ENCODE peak calls at places on chromosomes 6 and 20, in four cellular contexts. W is IMR-90, M is left lung, L is right atrium auricular region. P is an unnamed sample.

GRCh38 chr20:19407731-19408130 is 195.3 kb downstream of the SLC24A3 start:
- DNase-seq in L (no peak), M (no peak), W (no peak), P (no peak)

GRCh38 chr20:53138454-53139291 is 166.5 kb downstream of the TSHZ2 start:
- DNase-seq in W (no peak), L (no peak), M (no peak), P (no peak)

GRCh38 chr6:7311920-7312615 is 931 bp downstream of the SSR1 start:
- DNase-seq in M (no peak), L (no peak), W (peak; percentile 35), P (peak; percentile 40)

GRCh38 chr6:113529191-113529590 is 328.0 kb upstream of the MARCKS start:
- DNase-seq in M (no peak), W (peak; percentile 60), L (no peak), P (peak; percentile 22)

GRCh38 chr20:63174309-63175030 is 41.5 kb downstream of the YTHDF1 start:
- DNase-seq in L (no peak), M (no peak), W (no peak), P (no peak)

GRCh38 chr6:110412258-110412839 is 3.0 kb downstream of the DDO start:
- DNase-seq in L (no peak), W (no peak), M (no peak), P (peak; percentile 4)

GRCh38 chr20:61260905-61261304 is 8.8 kb downstream of the CDH4 start:
- DNase-seq in M (no peak), L (no peak), W (no peak), P (no peak)

GRCh38 chr20:37515876-37516275 is 5.2 kb upstream of the NNAT start:
- DNase-seq in W (no peak), L (no peak), M (no peak), P (no peak)

GRCh38 chr6:6746334-6746969 is 157.9 kb downstream of the LY86 start:
- DNase-seq in W (peak; percentile 67), M (no peak), L (no peak), P (no peak)

GRCh38 chr6:142331075-142331551 is 29.3 kb downstream of the ADGRG6 start:
- DNase-seq in M (no peak), L (no peak), W (peak; percentile 84), P (peak; percentile 29)

GRCh38 chr6:110859335-110859792 is 15.2 kb upstream of the AMD1 start:
- DNase-seq in W (no peak), L (no peak), M (peak; percentile 84), P (no peak)

GRCh38 chr6:97437087-97437486 is 154.1 kb upstream of the MMS22L start:
- DNase-seq in L (no peak), M (no peak), W (peak; percentile 18), P (peak; percentile 47)

GRCh38 chr20:11373391-11373790 is 544.3 kb upstream of the BTBD3 start:
- DNase-seq in W (no peak), M (no peak), L (no peak), P (peak; percentile 44)

GRCh38 chr20:4025125-4025524 is 9.8 kb upstream of the RNF24 start:
- DNase-seq in M (no peak), L (no peak), W (no peak), P (no peak)

GRCh38 chr20:25654487-25654886 is 30.7 kb upstream of the NANP start:
- DNase-seq in M (no peak), L (no peak), W (no peak), P (no peak)

GRCh38 chr6:75201076-75201475 is 4.8 kb downstream of the COL12A1 start:
- DNase-seq in L (no peak), M (no peak), W (no peak), P (no peak)

GRCh38 chr20:11654766-11655165 is 262.9 kb upstream of the BTBD3 start:
- DNase-seq in M (no peak), L (no peak), W (no peak), P (no peak)

GRCh38 chr6:169654590-169655391 is 47.0 kb downstream of the WDR27 start:
- DNase-seq in M (peak; percentile 70), L (peak; percentile 72), W (peak; percentile 61), P (peak; percentile 76)

GRCh38 chr20:64065973-64066341 is 3.0 kb downstream of the TCEA2 start:
- DNase-seq in W (peak; percentile 78), L (no peak), M (no peak), P (peak; percentile 58)

GRCh38 chr6:32944265-32944664 is 3.4 kb upstream of the HLA-DMB start:
- DNase-seq in W (no peak), L (no peak), M (no peak), P (no peak)

GRCh38 chr6:119728935-119729334 is 379.4 kb upstream of the MAN1A1 start:
- DNase-seq in L (no peak), W (no peak), M (no peak), P (no peak)

GRCh38 chr6:142014515-142014914 is 118.2 kb upstream of the GJE1 start:
- DNase-seq in L (no peak), M (no peak), W (peak; percentile 93), P (peak; percentile 82)

GRCh38 chr6:6861346-6861745 is 246.4 kb upstream of the RREB1 start:
- DNase-seq in M (no peak), L (no peak), W (no peak), P (no peak)

GRCh38 chr20:12455152-12455551 is 537.5 kb downstream of the BTBD3 start:
- DNase-seq in L (no peak), M (no peak), W (no peak), P (no peak)

GRCh38 chr6:119891638-119892037 is 542.1 kb upstream of the MAN1A1 start:
- DNase-seq in L (no peak), M (no peak), W (no peak), P (no peak)

GRCh38 chr6:50655848-50656453 is 57.4 kb upstream of the TFAP2D start:
- DNase-seq in L (no peak), M (no peak), W (peak; percentile 1), P (peak; percentile 7)

GRCh38 chr6:14540276-14540675 is 422.7 kb downstream of the CD83 start:
- DNase-seq in L (no peak), M (peak; percentile 58), W (peak; percentile 40), P (no peak)

GRCh38 chr20:62961799-62962198 is 9.3 kb downstream of the SLC17A9 start:
- DNase-seq in L (no peak), W (no peak), M (peak; percentile 43), P (no peak)

GRCh38 chr20:16615199-16615598 is 42.0 kb upstream of the KIF16B start:
- DNase-seq in W (peak; percentile 92), M (no peak), L (no peak), P (peak; percentile 99)
- TF ChIP-seq CTCF in W (no peak), M (no peak), L (no peak), P (no peak)

DNA sequence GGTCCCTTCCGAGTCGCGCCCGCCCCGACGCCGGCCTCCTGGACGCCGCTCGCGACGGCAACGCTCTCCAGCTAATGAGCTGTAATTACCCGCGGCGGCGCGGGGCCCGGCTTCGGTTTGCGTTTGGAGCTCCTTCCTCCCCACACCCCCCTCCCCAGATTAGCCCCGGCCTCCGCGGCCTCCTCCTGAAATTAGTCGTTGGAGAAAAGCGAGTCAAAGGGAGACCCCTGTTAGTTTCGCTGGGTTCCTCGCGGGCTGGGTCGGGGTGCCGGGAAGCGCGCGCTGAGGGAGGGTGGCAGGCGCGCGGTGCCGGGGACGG is 4.7 kb downstream of the FOXC1 start:
- DNase-seq in W (no peak), L (no peak), M (no peak), P (no peak)
- H3K4me3 ChIP-seq in W (peak overlapping the region; percentile 85), L (peak overlapping the region; percentile 67), M (no peak overlapping the region), P (peak overlapping the region; percentile 72)

DNA sequence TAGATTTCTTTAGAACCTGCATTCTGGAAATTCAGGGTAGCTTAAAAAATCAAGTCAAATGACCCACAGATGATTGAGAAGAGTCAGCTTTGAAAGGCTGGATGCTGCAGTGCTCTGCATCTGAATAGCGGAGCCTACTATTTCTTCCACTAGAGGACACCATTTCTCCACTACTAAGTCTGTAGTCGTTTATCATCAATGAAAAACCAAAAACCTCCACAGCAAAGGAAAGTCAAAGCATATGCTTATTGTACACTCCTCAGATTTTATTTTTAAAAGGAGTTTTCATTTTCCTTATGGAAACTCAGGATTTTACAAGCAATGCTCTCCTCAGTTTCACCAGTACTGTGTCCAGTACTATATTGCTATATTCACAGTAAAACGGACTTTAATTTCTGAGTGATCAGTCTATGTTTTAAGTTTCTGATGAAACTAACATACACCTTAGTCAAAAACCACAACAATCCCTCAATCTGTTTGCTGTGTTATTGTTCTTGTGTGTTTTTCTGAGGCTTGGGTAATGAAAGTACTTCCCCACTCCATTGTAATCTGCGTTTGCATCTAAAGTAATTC is 50.5 kb upstream of the ENPP5 start:
- DNase-seq in M (no peak), W (peak; percentile 16), L (no peak), P (peak; percentile 52)
- TF ChIP-seq CTCF in M (peak; percentile 71), W (peak; percentile 57), L (peak; percentile 65), P (peak; percentile 73)

GRCh38 chr6:36319834-36320233 is 16.9 kb downstream of the BNIP5 start:
- DNase-seq in W (no peak), L (no peak), M (no peak), P (no peak)
- H3K4me3 ChIP-seq in W (no peak overlapping the region), L (no peak overlapping the region), M (no peak overlapping the region), P (no peak overlapping the region)

GRCh38 chr6:30939473-30939872 is 1.3 kb upstream of the MUCL3 start:
- DNase-seq in M (no peak), L (no peak), W (no peak), P (no peak)
- TF ChIP-seq CTCF in M (no peak), L (no peak), W (no peak), P (no peak)

GRCh38 chr20:5039889-5040288 is 38.6 kb upstream of the SLC23A2 start:
- DNase-seq in W (no peak), M (no peak), L (no peak), P (no peak)
- H3K4me3 ChIP-seq in W (no peak overlapping the region), M (no peak overlapping the region), L (no peak overlapping the region), P (no peak overlapping the region)

GRCh38 chr6:35260642-35261570 is 1.4 kb downstream of the ZNF76 start:
- DNase-seq in L (no peak), M (no peak), W (no peak), P (peak; percentile 17)
- TF ChIP-seq CTCF in L (no peak), M (no peak), W (no peak), P (no peak)

GRCh38 chr6:47729457-47729856 is 31.1 kb downstream of the ADGRF4 start:
- DNase-seq in M (no peak), L (no peak), W (no peak), P (no peak)

GRCh38 chr6:47737406-47737805 is 39.0 kb downstream of the ADGRF4 start:
- DNase-seq in M (no peak), L (no peak), W (no peak), P (no peak)

GRCh38 chr6:47733879-47734558 is 35.6 kb downstream of the ADGRF4 start:
- DNase-seq in L (no peak), W (peak; percentile 4), M (no peak), P (peak; percentile 21)

GRCh38 chr6:47736083-47736700 is 37.8 kb downstream of the ADGRF4 start:
- DNase-seq in M (no peak), L (no peak), W (no peak), P (peak; percentile 26)

DNA sequence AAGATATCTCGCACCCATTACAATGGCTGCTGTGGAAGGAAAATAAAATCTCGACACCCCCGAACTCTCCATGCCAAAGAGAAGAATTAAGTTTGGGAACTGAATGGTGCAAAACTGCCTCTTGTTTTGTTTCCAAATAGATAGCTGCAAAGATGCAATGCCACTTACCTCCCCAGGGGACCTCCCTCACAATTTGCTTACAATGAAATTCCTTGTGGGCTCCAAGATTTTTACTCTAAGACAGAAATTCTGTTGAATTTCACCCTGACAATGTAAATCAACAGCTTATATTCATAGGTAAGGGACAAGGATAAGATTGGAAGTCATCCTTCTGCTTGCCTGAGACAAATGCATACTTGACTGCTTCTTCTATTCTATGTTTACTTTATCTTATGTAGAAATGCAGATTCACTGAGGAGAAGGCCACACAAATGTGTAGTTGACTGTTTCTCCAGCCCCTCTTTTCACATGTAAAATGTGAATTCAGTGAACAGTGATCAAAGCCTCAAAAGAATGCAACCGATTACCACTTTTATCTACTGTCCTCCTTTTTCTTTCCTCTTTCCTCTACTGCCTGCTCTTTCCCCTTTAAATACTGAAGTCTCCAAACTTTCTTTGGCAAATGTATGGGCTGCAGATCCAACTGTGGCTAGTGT is 36.6 kb downstream of the ADGRF4 start:
- DNase-seq in M (no peak), W (no peak), L (no peak), P (no peak)
- H3K4me3 ChIP-seq in M (no peak overlapping the region), W (no peak overlapping the region), L (no peak overlapping the region), P (no peak overlapping the region)